ENCODE peak calls at places on chromosomes 12 and 14, in seven cellular contexts. One of them, this sample, is unnamed.

GRCh38 chr14:105021656-105022275 is 883 bp upstream of the CDCA4 start:
- DNase-seq in brain microvascular endothelial cell: no peak
- DNase-seq in psoas muscle: peak
- DNase-seq in astrocyte of the spinal cord: no peak
- DNase-seq in left ventricle myocardium inferior: no peak
- DNase-seq in esophagus squamous epithelium: no peak
- DNase-seq in aorta: no peak
- DNase-seq in this sample: peak

GRCh38 chr14:82642425-82642824 is 1108.8 kb upstream of the SEL1L start:
- DNase-seq in aorta: no peak
- DNase-seq in esophagus squamous epithelium: no peak
- DNase-seq in brain microvascular endothelial cell: no peak
- DNase-seq in left ventricle myocardium inferior: no peak
- DNase-seq in astrocyte of the spinal cord: peak
- DNase-seq in psoas muscle: no peak
- DNase-seq in this sample: no peak

GRCh38 chr14:48563465-48563864 is 888.1 kb upstream of the MDGA2 start:
- DNase-seq in left ventricle myocardium inferior: no peak
- DNase-seq in aorta: no peak
- DNase-seq in esophagus squamous epithelium: no peak
- DNase-seq in brain microvascular endothelial cell: no peak
- DNase-seq in psoas muscle: no peak
- DNase-seq in astrocyte of the spinal cord: no peak
- DNase-seq in this sample: peak

GRCh38 chr12:124746649-124747425 is 116.8 kb downstream of the SCARB1 start:
- DNase-seq in aorta: no peak
- DNase-seq in psoas muscle: no peak
- DNase-seq in astrocyte of the spinal cord: no peak
- DNase-seq in brain microvascular endothelial cell: no peak
- DNase-seq in left ventricle myocardium inferior: no peak
- DNase-seq in esophagus squamous epithelium: no peak
- DNase-seq in this sample: no peak

GRCh38 chr12:26853303-26854027 is 20.5 kb upstream of the ITPR2 start:
- DNase-seq in psoas muscle: peak
- DNase-seq in aorta: peak
- DNase-seq in left ventricle myocardium inferior: peak
- DNase-seq in brain microvascular endothelial cell: peak
- DNase-seq in astrocyte of the spinal cord: peak
- DNase-seq in esophagus squamous epithelium: no peak
- DNase-seq in this sample: peak

GRCh38 chr14:70882771-70883492 is 24.3 kb upstream of the PCNX1 start:
- DNase-seq in astrocyte of the spinal cord: peak
- DNase-seq in left ventricle myocardium inferior: no peak
- DNase-seq in brain microvascular endothelial cell: peak
- DNase-seq in aorta: no peak
- DNase-seq in psoas muscle: no peak
- DNase-seq in esophagus squamous epithelium: no peak
- DNase-seq in this sample: peak

GRCh38 chr12:95733156-95733825 is 57.3 kb downstream of the NTN4 start:
- DNase-seq in aorta: no peak
- DNase-seq in left ventricle myocardium inferior: no peak
- DNase-seq in psoas muscle: no peak
- DNase-seq in astrocyte of the spinal cord: peak
- DNase-seq in esophagus squamous epithelium: no peak
- DNase-seq in brain microvascular endothelial cell: no peak
- DNase-seq in this sample: no peak

GRCh38 chr14:66306101-66306500 is 180.1 kb upstream of the CCDC196 start:
- DNase-seq in left ventricle myocardium inferior: no peak
- DNase-seq in esophagus squamous epithelium: no peak
- DNase-seq in aorta: no peak
- DNase-seq in astrocyte of the spinal cord: no peak
- DNase-seq in psoas muscle: no peak
- DNase-seq in brain microvascular endothelial cell: no peak
- DNase-seq in this sample: no peak

GRCh38 chr14:77649326-77649725 is 32.9 kb upstream of the SPTLC2 start:
- DNase-seq in brain microvascular endothelial cell: no peak
- DNase-seq in esophagus squamous epithelium: no peak
- DNase-seq in psoas muscle: no peak
- DNase-seq in left ventricle myocardium inferior: no peak
- DNase-seq in aorta: no peak
- DNase-seq in astrocyte of the spinal cord: no peak
- DNase-seq in this sample: no peak

GRCh38 chr12:17030338-17030737 is 424.4 kb upstream of the LMO3 start:
- DNase-seq in aorta: no peak
- DNase-seq in brain microvascular endothelial cell: no peak
- DNase-seq in psoas muscle: no peak
- DNase-seq in astrocyte of the spinal cord: no peak
- DNase-seq in esophagus squamous epithelium: no peak
- DNase-seq in left ventricle myocardium inferior: no peak
- DNase-seq in this sample: no peak

GRCh38 chr14:90399541-90400444 is 3.0 kb downstream of the CALM1 start:
- DNase-seq in psoas muscle: peak
- DNase-seq in left ventricle myocardium inferior: peak
- DNase-seq in esophagus squamous epithelium: peak
- DNase-seq in aorta: peak
- DNase-seq in brain microvascular endothelial cell: peak
- DNase-seq in astrocyte of the spinal cord: peak
- DNase-seq in this sample: peak

GRCh38 chr12:116141110-116141832 is 136.2 kb downstream of the MED13L start:
- DNase-seq in astrocyte of the spinal cord: no peak
- DNase-seq in left ventricle myocardium inferior: no peak
- DNase-seq in aorta: no peak
- DNase-seq in psoas muscle: no peak
- DNase-seq in brain microvascular endothelial cell: no peak
- DNase-seq in esophagus squamous epithelium: no peak
- DNase-seq in this sample: no peak

GRCh38 chr14:36585100-36585499 is 2.7 kb upstream of the NKX2-8 start:
- DNase-seq in aorta: no peak
- DNase-seq in esophagus squamous epithelium: no peak
- DNase-seq in left ventricle myocardium inferior: no peak
- DNase-seq in psoas muscle: no peak
- DNase-seq in astrocyte of the spinal cord: no peak
- DNase-seq in brain microvascular endothelial cell: no peak
- DNase-seq in this sample: no peak

GRCh38 chr12:111757361-111758119 is 9.2 kb upstream of the ALDH2 start:
- DNase-seq in astrocyte of the spinal cord: peak
- DNase-seq in psoas muscle: peak
- DNase-seq in brain microvascular endothelial cell: peak
- DNase-seq in aorta: peak
- DNase-seq in esophagus squamous epithelium: no peak
- DNase-seq in left ventricle myocardium inferior: peak
- DNase-seq in this sample: peak

GRCh38 chr12:81077686-81078441 is at the start of gene ACSS3:
- DNase-seq in esophagus squamous epithelium: no peak
- DNase-seq in astrocyte of the spinal cord: peak
- DNase-seq in aorta: peak
- DNase-seq in left ventricle myocardium inferior: peak
- DNase-seq in psoas muscle: peak
- DNase-seq in brain microvascular endothelial cell: peak
- DNase-seq in this sample: no peak

GRCh38 chr14:93691042-93691780 is 97.1 kb downstream of the PRIMA1 start:
- DNase-seq in astrocyte of the spinal cord: no peak
- DNase-seq in psoas muscle: no peak
- DNase-seq in brain microvascular endothelial cell: no peak
- DNase-seq in left ventricle myocardium inferior: no peak
- DNase-seq in esophagus squamous epithelium: no peak
- DNase-seq in aorta: no peak
- DNase-seq in this sample: no peak